ENCODE peak calls at places on chromosomes 16 and 17, in four cellular contexts. J is BJ, Z is ovary, B is pancreas. L is an unnamed sample.
A peak's percentile ranks its signal among the peaks of the same experiment; 100 is the strongest.

GRCh38 chr16:72897707-72898106 is 150.2 kb downstream of the ZFHX3 start:
- DNase-seq in J (no peak), B (no peak), Z (no peak), L (no peak)

GRCh38 chr17:489758-490329 is 137.2 kb upstream of the RPH3AL start:
- DNase-seq in J (no peak), Z (peak; percentile 62), B (no peak), L (peak; percentile 60)

GRCh38 chr17:14737984-14738651 is 437.2 kb downstream of the HS3ST3B1 start:
- DNase-seq in B (peak; percentile 70), J (peak; percentile 89), Z (no peak), L (peak; percentile 36)

GRCh38 chr17:76354747-76355310 is 1.1 kb upstream of the PRPSAP1 start:
- DNase-seq in Z (no peak), B (no peak), J (no peak), L (no peak)

GRCh38 chr17:49870298-49870697 is 22.4 kb upstream of the TAC4 start:
- DNase-seq in Z (no peak), B (no peak), J (no peak), L (no peak)

GRCh38 chr17:17388657-17389496 is 85.7 kb downstream of the NT5M start:
- DNase-seq in Z (no peak), B (no peak), J (no peak), L (no peak)

GRCh38 chr17:27339836-27340550 is 46.1 kb downstream of the WSB1 start:
- DNase-seq in J (no peak), B (no peak), Z (no peak), L (no peak)

GRCh38 chr16:2042171-2042570 is 5.5 kb downstream of the NTHL1 start:
- DNase-seq in B (no peak), J (no peak), Z (no peak), L (peak; percentile 82)

GRCh38 chr17:75832164-75832651 is 12.0 kb downstream of the UNC13D start:
- DNase-seq in B (no peak), Z (no peak), J (no peak), L (peak; percentile 38)

GRCh38 chr16:85657996-85658395 is 30.8 kb downstream of the GINS2 start:
- DNase-seq in J (no peak), B (no peak), Z (no peak), L (no peak)
- H3K36me3 ChIP-seq in J (peaks cover 61% of the 10 kb centered on the region), B (peaks cover 64% of the 10 kb centered on the region), Z (no peaks in the 10 kb centered on the region), L (peaks cover 96% of the 10 kb centered on the region)

GRCh38 chr17:37255434-37255833 is 120.4 kb upstream of the C17orf78 start:
- DNase-seq in Z (no peak), B (no peak), J (no peak), L (no peak)

GRCh38 chr17:37261286-37261685 is 114.5 kb upstream of the C17orf78 start:
- DNase-seq in J (no peak), Z (no peak), B (no peak), L (no peak)

GRCh38 chr17:37259030-37259735 is 116.6 kb upstream of the C17orf78 start:
- DNase-seq in B (no peak), Z (no peak), J (no peak), L (no peak)

GRCh38 chr17:37256627-37257026 is 119.2 kb upstream of the C17orf78 start:
- DNase-seq in J (no peak), Z (no peak), B (no peak), L (no peak)
- H3K36me3 ChIP-seq in J (no peaks in the 10 kb centered on the region), Z (no peaks in the 10 kb centered on the region), B (no peaks in the 10 kb centered on the region), L (peaks cover 40% of the 10 kb centered on the region)

GRCh38 chr16:4709481-4709880 is 16.1 kb downstream of the NUDT16L1 start:
- DNase-seq in B (no peak), J (no peak), Z (no peak), L (no peak)

GRCh38 chr16:4704913-4705312 is 11.6 kb downstream of the NUDT16L1 start:
- DNase-seq in Z (no peak), J (no peak), B (no peak), L (no peak)

GRCh38 chr16:4703906-4704305 is 10.5 kb downstream of the NUDT16L1 start:
- DNase-seq in Z (no peak), J (no peak), B (no peak), L (no peak)

GRCh38 chr16:4704491-4704890 is 11.1 kb downstream of the NUDT16L1 start:
- DNase-seq in Z (no peak), B (no peak), J (no peak), L (no peak)

GRCh38 chr16:4706871-4707270 is 13.5 kb downstream of the NUDT16L1 start:
- DNase-seq in Z (no peak), B (no peak), J (no peak), L (no peak)
- H3K36me3 ChIP-seq in Z (no peaks in the 10 kb centered on the region), B (peaks cover 6% of the 10 kb centered on the region), J (peaks cover 14% of the 10 kb centered on the region), L (peaks cover 95% of the 10 kb centered on the region)

GRCh38 chr17:55394357-55395021 is 27.1 kb downstream of the MMD start:
- DNase-seq in J (no peak), Z (no peak), B (no peak), L (no peak)

GRCh38 chr17:55391244-55391757 is 30.3 kb downstream of the MMD start:
- DNase-seq in J (no peak), B (no peak), Z (no peak), L (no peak)

GRCh38 chr17:55391764-55392467 is 29.7 kb downstream of the MMD start:
- DNase-seq in J (no peak), Z (no peak), B (no peak), L (no peak)

GRCh38 chr17:55398689-55399088 is 22.9 kb downstream of the MMD start:
- DNase-seq in J (no peak), Z (no peak), B (no peak), L (no peak)

DNA sequence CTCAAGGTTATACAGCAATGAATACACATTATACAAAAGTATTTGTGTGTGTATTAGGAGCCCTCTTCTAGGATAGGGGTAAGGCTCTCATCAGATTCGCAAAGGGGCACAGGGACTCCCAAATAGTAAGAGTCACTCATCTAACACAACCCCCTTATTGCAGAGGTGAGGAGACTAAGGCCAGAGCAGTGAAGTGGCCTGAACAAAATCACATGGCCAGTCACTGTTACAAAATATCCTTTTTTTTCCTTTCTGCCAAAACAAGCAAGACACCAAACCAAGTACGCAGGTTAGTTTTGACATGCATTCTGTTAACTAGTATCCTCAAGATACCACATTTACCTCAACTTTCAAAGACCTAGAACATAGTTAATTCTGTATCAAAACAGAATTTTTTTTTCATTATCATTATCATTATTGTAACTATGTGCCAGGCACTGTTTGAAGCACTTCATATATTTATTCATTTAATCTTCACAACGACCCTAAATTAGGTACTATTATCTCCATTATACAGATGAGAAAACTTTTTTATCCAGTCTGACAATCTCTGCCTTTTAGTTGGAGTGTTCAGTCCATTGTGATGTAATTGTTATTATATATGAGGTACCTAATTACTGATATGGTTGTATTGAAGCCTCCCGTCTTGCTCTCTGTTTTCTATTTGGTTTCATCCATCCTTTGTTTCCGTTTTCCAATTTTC is 25.7 kb downstream of the MMD start:
- DNase-seq in J (no peak), B (no peak), Z (no peak), L (no peak)
- H3K36me3 ChIP-seq in J (peaks cover 2% of the 10 kb centered on the region), B (no peaks in the 10 kb centered on the region), Z (no peaks in the 10 kb centered on the region), L (peaks cover 30% of the 10 kb centered on the region)

L was measured in stomach.